ENCODE peak calls at places on chromosome 5, in eight cellular contexts. P is brain microvascular endothelial cell, B is cardiac muscle cell, L is heart left ventricle, E is MM.1S, O is right cardiac atrium, I is caudate nucleus, J is epithelial cell of prostate. U is an unnamed sample.

GRCh38 chr5:137072376-137073174 is 426.6 kb downstream of the SPOCK1 start:
- DNase-seq in B (peak), J (no peak), P (no peak), O (no peak), L (no peak), I (no peak), E (no peak), U (no peak)

GRCh38 chr5:67306997-67307580 is 110.5 kb upstream of the CD180 start:
- DNase-seq in I (no peak), E (no peak), B (peak), J (no peak), P (no peak), O (no peak), L (no peak), U (no peak)

GRCh38 chr5:140349244-140349643 is 2.8 kb upstream of the HBEGF start:
- DNase-seq in P (no peak), J (no peak), L (no peak), I (no peak), E (no peak), O (no peak), B (no peak), U (no peak)

GRCh38 chr5:151937851-151938250 is 13.2 kb upstream of the GLRA1 start:
- DNase-seq in E (no peak), J (no peak), B (no peak), P (no peak), L (no peak), I (no peak), O (no peak), U (no peak)

GRCh38 chr5:84088996-84089395 is 295.7 kb downstream of the EDIL3 start:
- DNase-seq in J (no peak), B (peak), I (no peak), P (peak), O (no peak), E (peak), L (no peak), U (no peak)

GRCh38 chr5:103019804-103020203 is 100.1 kb downstream of the GIN1 start:
- DNase-seq in E (no peak), I (no peak), O (no peak), J (no peak), L (no peak), B (no peak), P (no peak), U (no peak)

GRCh38 chr5:126046996-126047395 is 376.2 kb upstream of the GRAMD2B start:
- DNase-seq in I (no peak), O (no peak), B (no peak), E (no peak), J (no peak), P (no peak), L (no peak), U (no peak)

GRCh38 chr5:126446498-126447224 is 23.5 kb downstream of the GRAMD2B start:
- DNase-seq in I (no peak), E (no peak), L (no peak), J (peak), B (peak), O (no peak), P (peak), U (no peak)

GRCh38 chr5:219492-219891 is 1.4 kb downstream of the SDHA start:
- DNase-seq in O (no peak), J (no peak), L (no peak), P (no peak), E (peak), I (no peak), B (peak), U (no peak)

GRCh38 chr5:110872200-110872599 is 133.4 kb downstream of the SLC25A46 start:
- DNase-seq in J (no peak), P (no peak), O (peak), B (no peak), L (no peak), I (no peak), E (no peak), U (no peak)

DNA sequence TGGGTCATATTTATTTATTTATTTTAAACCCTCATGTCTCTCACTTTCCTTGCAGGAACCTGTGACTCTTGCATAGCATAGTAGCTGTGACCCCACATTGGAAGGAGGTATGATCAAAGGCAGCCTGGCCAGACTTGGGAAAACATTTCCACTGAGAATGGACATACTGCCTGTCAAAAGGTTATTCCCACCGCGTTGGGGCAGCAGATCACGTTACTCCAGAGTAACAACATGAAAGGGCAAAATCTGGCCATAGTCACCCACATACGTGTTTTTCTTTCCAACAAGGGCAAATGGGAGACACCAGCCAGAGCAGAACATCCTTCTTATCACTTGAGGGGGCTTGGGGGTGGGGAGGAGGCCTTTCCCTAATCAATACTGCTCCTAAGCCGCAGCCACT is 95.6 kb downstream of the ARL15 start:
- DNase-seq in E (no peak), P (no peak), O (no peak), J (no peak), L (no peak), B (no peak), I (no peak), U (no peak)
- H3K27ac ChIP-seq in E (no peak), P (no peak), O (no peak), J (no peak), L (no peak), B (no peak), I (no peak), U (no peak)

GRCh38 chr5:43312699-43313034 is 545 bp downstream of the HMGCS1 start:
- DNase-seq in B (no peak), J (no peak), O (no peak), I (no peak), L (no peak), P (no peak), E (peak), U (no peak)

GRCh38 chr5:43313854-43314457 is 744 bp upstream of the HMGCS1 start:
- DNase-seq in J (no peak), B (peak), E (peak), P (no peak), I (no peak), O (no peak), L (no peak), U (no peak)

GRCh38 chr5:43309657-43310056 is 3.6 kb downstream of the HMGCS1 start:
- DNase-seq in E (no peak), P (no peak), J (peak), O (no peak), I (no peak), L (no peak), B (no peak), U (no peak)

GRCh38 chr5:43313035-43313853 is at the start of gene HMGCS1:
- DNase-seq in L (peak), P (peak), I (peak), B (peak), J (peak), E (peak), O (peak), U (peak)

GRCh38 chr5:43312076-43312620 is 1.1 kb downstream of the HMGCS1 start:
- DNase-seq in E (no peak), B (no peak), I (no peak), O (no peak), L (no peak), J (no peak), P (no peak), U (no peak)
- H3K27ac ChIP-seq in E (peak), B (peak), I (no peak), O (peak), L (no peak), J (peak), P (no peak), U (no peak)

GRCh38 chr5:154374264-154374663 is 71.5 kb upstream of the SAP30L start:
- DNase-seq in J (no peak), I (no peak), L (no peak), O (no peak), E (no peak), B (no peak), P (no peak), U (no peak)

GRCh38 chr5:154375331-154376008 is 70.3 kb upstream of the SAP30L start:
- DNase-seq in J (no peak), L (no peak), P (no peak), O (no peak), I (no peak), E (no peak), B (peak), U (no peak)

GRCh38 chr5:154371687-154372086 is 74.1 kb upstream of the SAP30L start:
- DNase-seq in E (no peak), J (peak), B (peak), O (no peak), I (no peak), P (peak), L (no peak), U (no peak)

GRCh38 chr5:154376481-154376880 is 69.3 kb upstream of the SAP30L start:
- DNase-seq in B (no peak), P (no peak), I (no peak), L (no peak), O (no peak), E (no peak), J (no peak), U (no peak)

GRCh38 chr5:154373729-154374179 is 72.0 kb upstream of the SAP30L start:
- DNase-seq in O (no peak), I (no peak), J (no peak), E (no peak), L (no peak), P (no peak), B (peak), U (no peak)
- H3K27ac ChIP-seq in O (no peak), I (no peak), J (no peak), E (no peak), L (no peak), P (no peak), B (no peak), U (no peak)

GRCh38 chr5:166165600-166165999 is 2125.8 kb upstream of the WWC1 start:
- DNase-seq in J (no peak), E (peak), P (no peak), L (no peak), I (no peak), B (peak), O (no peak), U (no peak)
- H3K27ac ChIP-seq in J (no peak), E (no peak), P (no peak), L (no peak), I (no peak), B (no peak), O (no peak), U (no peak)

GRCh38 chr5:135323701-135324132 is 75.3 kb downstream of the MACROH2A1 start:
- DNase-seq in P (no peak), E (no peak), O (no peak), I (no peak), J (no peak), B (no peak), L (no peak), U (no peak)
- H3K27ac ChIP-seq in P (no peak), E (no peak), O (no peak), I (no peak), J (no peak), B (no peak), L (no peak), U (no peak)

GRCh38 chr5:77168187-77168883 is 42.1 kb upstream of the PDE8B start:
- DNase-seq in O (peak), P (peak), L (peak), I (peak), B (peak), J (no peak), E (no peak), U (no peak)
- H3K27ac ChIP-seq in O (peak), P (peak), L (peak), I (peak), B (no peak), J (no peak), E (no peak), U (peak)

GRCh38 chr5:76099756-76100155 is 16.6 kb downstream of the SV2C start:
- DNase-seq in P (no peak), I (no peak), L (no peak), J (no peak), E (peak), B (no peak), O (no peak), U (no peak)
- H3K27ac ChIP-seq in P (no peak), I (no peak), L (no peak), J (no peak), E (peak), B (no peak), O (no peak), U (no peak)

GRCh38 chr5:10555134-10555733 is 8.6 kb upstream of the ANKRD33B start:
- DNase-seq in I (no peak), P (peak), O (no peak), J (no peak), B (no peak), L (no peak), E (no peak), U (no peak)

GRCh38 chr5:10548418-10549122 is 15.3 kb upstream of the ANKRD33B start:
- DNase-seq in O (no peak), E (no peak), B (no peak), L (no peak), I (no peak), P (no peak), J (no peak), U (no peak)

GRCh38 chr5:10553476-10553875 is 10.4 kb upstream of the ANKRD33B start:
- DNase-seq in I (no peak), P (no peak), E (no peak), O (no peak), B (no peak), L (no peak), J (no peak), U (no peak)

GRCh38 chr5:10550222-10550995 is 13.5 kb upstream of the ANKRD33B start:
- DNase-seq in B (no peak), E (no peak), J (no peak), L (no peak), P (no peak), I (no peak), O (no peak), U (no peak)

GRCh38 chr5:10552183-10553143 is 11.4 kb upstream of the ANKRD33B start:
- DNase-seq in P (peak), O (no peak), E (peak), B (no peak), J (peak), I (no peak), L (no peak), U (no peak)
- H3K27ac ChIP-seq in P (peak), O (peak), E (no peak), B (no peak), J (peak), I (no peak), L (peak), U (no peak)

GRCh38 chr5:82610686-82611085 is 332.5 kb upstream of the RPS23 start:
- DNase-seq in P (no peak), E (no peak), B (no peak), O (no peak), L (no peak), I (no peak), J (no peak), U (no peak)
- H3K27ac ChIP-seq in P (no peak), E (no peak), B (no peak), O (no peak), L (no peak), I (no peak), J (no peak), U (no peak)

GRCh38 chr5:143126121-143127019 is 277.1 kb downstream of the NR3C1 start:
- DNase-seq in E (no peak), B (peak), I (no peak), O (no peak), J (no peak), P (no peak), L (no peak), U (no peak)

GRCh38 chr5:143129203-143129602 is 274.3 kb downstream of the NR3C1 start:
- DNase-seq in L (no peak), J (no peak), B (no peak), E (no peak), I (no peak), O (no peak), P (no peak), U (no peak)

GRCh38 chr5:143130891-143131290 is 272.6 kb downstream of the NR3C1 start:
- DNase-seq in I (no peak), P (no peak), O (no peak), J (no peak), B (no peak), E (no peak), L (no peak), U (no peak)

GRCh38 chr5:143129910-143130703 is 273.4 kb downstream of the NR3C1 start:
- DNase-seq in O (no peak), L (no peak), B (no peak), J (no peak), P (no peak), I (no peak), E (no peak), U (no peak)

DNA sequence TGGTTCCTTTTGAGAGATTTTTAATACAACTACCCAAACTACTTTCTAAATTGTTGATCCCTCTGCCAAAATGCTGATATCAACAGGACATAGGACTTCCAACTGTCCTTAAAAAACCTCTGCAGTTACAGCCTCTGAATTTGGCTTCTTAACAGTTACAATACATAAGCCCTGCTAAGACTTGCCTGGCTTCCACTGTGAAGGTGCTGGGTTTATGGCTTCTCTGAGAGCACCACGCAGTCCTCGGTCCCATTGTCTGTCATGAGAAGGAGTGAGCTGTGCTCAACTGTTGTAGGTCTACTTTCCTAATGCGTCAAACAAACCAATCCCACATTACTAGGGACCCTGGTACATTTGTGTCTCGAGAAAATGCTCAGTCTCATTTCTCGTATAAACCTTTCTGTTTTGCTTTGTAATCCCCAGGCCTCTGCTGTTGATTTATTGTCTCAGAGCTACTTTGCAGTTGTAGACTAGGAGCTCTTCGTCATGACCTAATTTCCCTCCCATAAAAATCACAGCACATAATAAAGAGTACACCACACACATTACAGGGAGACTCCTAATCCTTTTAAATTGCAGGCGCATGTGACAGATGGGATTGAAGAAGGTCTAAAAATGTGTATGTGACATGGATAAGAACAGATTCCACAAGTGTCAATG is 274.9 kb downstream of the NR3C1 start:
- DNase-seq in B (no peak), J (no peak), E (no peak), P (no peak), O (no peak), I (no peak), L (no peak), U (no peak)
- H3K27ac ChIP-seq in B (no peak), J (no peak), E (no peak), P (no peak), O (peak), I (no peak), L (peak), U (peak)